ENCODE peak calls at places on chromosome 19, in seven cellular contexts. P, V, C, G, F, K and D are unnamed samples.

GRCh38 chr19:13505761-13506549 is at the start of gene CACNA1A:
- DNase-seq in P (no peak), V (peak; percentile 80), C (no peak), G (peak; percentile 3), F (no peak), K (peak; percentile 17), D (no peak)

GRCh38 chr19:38792250-38793111 is 3.5 kb downstream of the LGALS7B start:
- DNase-seq in P (peak; percentile 76), V (peak; percentile 44), C (peak; percentile 44), G (peak; percentile 5), F (peak; percentile 60), K (no peak), D (no peak)

GRCh38 chr19:55075366-55075998 is at the start of gene EPS8L1:
- DNase-seq in P (peak; percentile 87), V (no peak), C (no peak), G (no peak), F (no peak), K (no peak), D (no peak)

GRCh38 chr19:53094749-53095575 is 8.3 kb downstream of the ZNF160 start:
- DNase-seq in P (no peak), V (no peak), C (no peak), G (no peak), F (no peak), K (no peak), D (no peak)

GRCh38 chr19:12484011-12484370 is 625 bp downstream of the ZNF709 start:
- DNase-seq in P (no peak), V (no peak), C (no peak), G (no peak), F (no peak), K (no peak), D (no peak)

GRCh38 chr19:771332-771785 is 20.4 kb downstream of the MISP start:
- DNase-seq in P (no peak), V (peak; percentile 83), C (no peak), G (peak; percentile 18), F (no peak), K (peak; percentile 77), D (no peak)

GRCh38 chr19:39415111-39416046 is 2.9 kb downstream of the PLEKHG2 start:
- DNase-seq in P (no peak), V (no peak), C (no peak), G (no peak), F (no peak), K (no peak), D (no peak)

GRCh38 chr19:20969898-20970297 is 46.8 kb downstream of the ZNF85 start:
- DNase-seq in P (no peak), V (no peak), C (no peak), G (no peak), F (no peak), K (no peak), D (no peak)

GRCh38 chr19:1265611-1266115 is 3.5 kb upstream of the CIRBP start:
- DNase-seq in P (peak; percentile 80), V (peak; percentile 97), C (peak; percentile 59), G (no peak), F (peak; percentile 71), K (peak; percentile 78), D (no peak)

GRCh38 chr19:1272423-1273262 is 2.7 kb upstream of the FAM174C start:
- DNase-seq in P (no peak), V (no peak), C (no peak), G (no peak), F (no peak), K (no peak), D (no peak)

GRCh38 chr19:10979950-10980349 is 19.1 kb downstream of the SMARCA4 start:
- DNase-seq in P (no peak), V (peak; percentile 66), C (peak; percentile 38), G (no peak), F (no peak), K (peak; percentile 50), D (no peak)

GRCh38 chr19:13079542-13079986 is 23.1 kb downstream of the LYL1 start:
- DNase-seq in P (peak; percentile 70), V (peak; percentile 62), C (no peak), G (no peak), F (no peak), K (peak; percentile 39), D (no peak)

GRCh38 chr19:45792482-45793177 is at the start of gene DMWD:
- DNase-seq in P (peak; percentile 100), V (peak; percentile 100), C (peak; percentile 100), G (peak; percentile 98), F (peak; percentile 100), K (peak; percentile 99), D (peak; percentile 99)

GRCh38 chr19:55590621-55591020 is 8.7 kb downstream of the FIZ1 start:
- DNase-seq in P (no peak), V (peak; percentile 53), C (no peak), G (no peak), F (no peak), K (peak; percentile 57), D (no peak)

GRCh38 chr19:19417618-19418270 is 12.3 kb downstream of the GATAD2A start:
- DNase-seq in P (no peak), V (no peak), C (no peak), G (no peak), F (no peak), K (no peak), D (no peak)

GRCh38 chr19:12159773-12160414 is 3.0 kb upstream of the ZNF136 start:
- DNase-seq in P (no peak), V (no peak), C (no peak), G (no peak), F (no peak), K (no peak), D (no peak)

GRCh38 chr19:44807652-44808462 is 1.0 kb upstream of the BCAM start:
- DNase-seq in P (peak; percentile 80), V (peak; percentile 23), C (no peak), G (no peak), F (no peak), K (no peak), D (no peak)

GRCh38 chr19:40578442-40578908 is 1.8 kb downstream of the SHKBP1 start:
- DNase-seq in P (no peak), V (peak; percentile 28), C (no peak), G (no peak), F (no peak), K (peak; percentile 73), D (no peak)

GRCh38 chr19:17706750-17707181 is 12.5 kb upstream of the MAP1S start:
- DNase-seq in P (no peak), V (peak; percentile 60), C (no peak), G (no peak), F (no peak), K (peak; percentile 74), D (no peak)

DNA sequence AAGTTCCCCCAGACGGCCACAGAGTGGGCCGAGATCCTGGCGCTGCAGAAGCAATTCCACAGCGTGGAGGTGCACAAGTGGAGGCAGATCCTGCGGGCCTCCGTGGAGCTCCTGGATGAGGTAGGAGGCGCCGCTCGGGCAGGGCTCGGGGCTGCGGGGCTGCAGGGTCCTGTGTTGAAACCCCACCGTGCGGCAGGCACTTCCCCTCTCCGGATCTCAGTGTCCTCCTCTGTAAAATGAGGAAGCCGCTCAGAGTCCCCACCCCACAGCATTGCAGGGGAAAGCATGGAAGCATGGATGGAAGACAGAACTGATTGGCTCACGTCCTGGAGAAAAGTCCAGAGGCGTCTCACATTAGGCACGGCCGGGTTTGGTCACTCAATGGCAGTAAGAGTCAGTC is 6.8 kb upstream of the SCN1B start:
- DNase-seq in P (no peak), V (no peak), C (no peak), G (no peak), F (no peak), K (no peak), D (no peak)
- H3K9me3 ChIP-seq in P (no peaks in the 10 kb centered on the region), V (no peaks in the 10 kb centered on the region), C (no peaks in the 10 kb centered on the region), G (no peaks in the 10 kb centered on the region), F (no peaks in the 10 kb centered on the region), K (no peaks in the 10 kb centered on the region), D (no peaks in the 10 kb centered on the region)

GRCh38 chr19:6987850-6988249 is 33.4 kb downstream of the MBD3L2B start:
- DNase-seq in P (no peak), V (no peak), C (no peak), G (no peak), F (no peak), K (no peak), D (no peak)
- H3K9me3 ChIP-seq in P (peaks cover 3% of the 10 kb centered on the region), V (no peaks in the 10 kb centered on the region), C (peaks cover 19% of the 10 kb centered on the region), G (no peaks in the 10 kb centered on the region), F (peaks cover 38% of the 10 kb centered on the region), K (no peaks in the 10 kb centered on the region), D (no peaks in the 10 kb centered on the region)

GRCh38 chr19:30547192-30547591 is 175.0 kb downstream of the ZNF536 start:
- DNase-seq in P (no peak), V (no peak), C (no peak), G (no peak), F (no peak), K (no peak), D (no peak)

GRCh38 chr19:30555075-30555787 is 183.0 kb downstream of the ZNF536 start:
- DNase-seq in P (no peak), V (no peak), C (no peak), G (no peak), F (no peak), K (no peak), D (no peak)

GRCh38 chr19:30549151-30549550 is 177.0 kb downstream of the ZNF536 start:
- DNase-seq in P (no peak), V (no peak), C (no peak), G (no peak), F (no peak), K (no peak), D (no peak)

GRCh38 chr19:30552593-30552992 is 180.4 kb downstream of the ZNF536 start:
- DNase-seq in P (no peak), V (no peak), C (no peak), G (no peak), F (no peak), K (no peak), D (no peak)

DNA sequence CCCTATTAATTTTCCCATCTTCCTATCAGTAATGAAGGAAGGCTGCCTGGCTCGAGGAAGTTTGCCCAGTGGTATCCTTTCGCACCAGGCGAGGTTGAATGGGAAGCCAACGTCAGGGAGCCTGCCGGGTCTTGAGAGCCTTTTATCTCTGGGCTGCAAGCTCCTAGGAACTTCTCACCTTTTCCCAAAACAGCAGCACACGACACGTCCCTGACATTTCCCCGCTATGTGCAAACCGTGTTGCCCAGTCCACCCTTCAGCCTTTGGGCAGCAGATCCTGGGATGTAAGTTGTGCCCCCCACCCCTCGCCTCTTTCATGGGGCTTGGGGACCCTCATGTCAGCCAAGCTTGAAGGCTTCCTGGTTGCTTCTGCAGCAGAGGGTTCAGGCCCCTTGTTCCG is 179.1 kb downstream of the ZNF536 start:
- DNase-seq in P (no peak), V (no peak), C (no peak), G (no peak), F (no peak), K (no peak), D (no peak)
- H3K9me3 ChIP-seq in P (no peaks in the 10 kb centered on the region), V (no peaks in the 10 kb centered on the region), C (no peaks in the 10 kb centered on the region), G (no peaks in the 10 kb centered on the region), F (no peaks in the 10 kb centered on the region), K (no peaks in the 10 kb centered on the region), D (no peaks in the 10 kb centered on the region)

DNA sequence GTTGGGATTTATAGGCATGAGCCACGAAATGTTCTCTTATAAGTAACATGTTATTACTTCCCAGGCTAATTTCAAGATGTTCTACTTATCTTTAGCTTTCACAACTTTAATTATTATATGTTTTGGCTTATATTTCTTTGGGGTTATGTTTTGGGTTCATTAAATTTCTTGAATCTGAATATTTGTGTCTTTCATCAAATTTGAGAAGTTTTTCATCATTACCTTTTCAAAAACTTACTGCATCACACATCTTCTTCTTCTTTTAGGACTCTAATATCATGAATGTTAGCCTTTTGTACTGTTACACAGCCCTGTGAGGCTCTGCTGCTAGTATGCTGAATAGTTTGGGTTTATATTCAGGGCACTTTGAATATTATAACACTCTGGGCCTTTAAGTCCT is 9.7 kb upstream of the ZNF266 start:
- DNase-seq in P (no peak), V (no peak), C (no peak), G (no peak), F (no peak), K (no peak), D (no peak)
- H3K9me3 ChIP-seq in P (peaks cover 58% of the 10 kb centered on the region), V (no peaks in the 10 kb centered on the region), C (peaks cover 35% of the 10 kb centered on the region), G (no peaks in the 10 kb centered on the region), F (peaks cover 98% of the 10 kb centered on the region), K (peaks cover 40% of the 10 kb centered on the region), D (peaks cover 17% of the 10 kb centered on the region)

GRCh38 chr19:22257381-22257780 is 28.9 kb upstream of the ZNF729 start:
- DNase-seq in P (no peak), V (no peak), C (no peak), G (no peak), F (no peak), K (no peak), D (no peak)
- H3K9me3 ChIP-seq in P (no peaks in the 10 kb centered on the region), V (no peaks in the 10 kb centered on the region), C (no peaks in the 10 kb centered on the region), G (no peaks in the 10 kb centered on the region), F (no peaks in the 10 kb centered on the region), K (peaks cover 25% of the 10 kb centered on the region), D (no peaks in the 10 kb centered on the region)